ENCODE peak calls at places on chromosomes 6 and 20, in six cellular contexts. One of them, this sample, is unnamed.

GRCh38 chr6:108497883-108498282 is 62.8 kb upstream of the FOXO3 start:
- DNase-seq in epithelial cell of esophagus: peak
- DNase-seq in neural progenitor cell: peak
- DNase-seq in upper lobe of left lung: no peak
- DNase-seq in HFF-Myc: peak
- DNase-seq in fibroblast of lung: peak
- DNase-seq in this sample: peak

GRCh38 chr20:3580412-3580811 is 82.8 kb downstream of the GFRA4 start:
- DNase-seq in epithelial cell of esophagus: no peak
- DNase-seq in neural progenitor cell: peak
- DNase-seq in upper lobe of left lung: no peak
- DNase-seq in HFF-Myc: no peak
- DNase-seq in fibroblast of lung: no peak
- DNase-seq in this sample: no peak

GRCh38 chr6:73079978-73080377 is 145.3 kb downstream of the KHDC1L start:
- DNase-seq in epithelial cell of esophagus: no peak
- DNase-seq in neural progenitor cell: no peak
- DNase-seq in upper lobe of left lung: no peak
- DNase-seq in HFF-Myc: no peak
- DNase-seq in fibroblast of lung: no peak
- DNase-seq in this sample: peak

GRCh38 chr6:79249136-79249535 is 14.7 kb upstream of the HMGN3 start:
- DNase-seq in epithelial cell of esophagus: no peak
- DNase-seq in neural progenitor cell: no peak
- DNase-seq in upper lobe of left lung: no peak
- DNase-seq in HFF-Myc: no peak
- DNase-seq in fibroblast of lung: no peak
- DNase-seq in this sample: no peak

GRCh38 chr20:7926323-7926722 is 13.9 kb downstream of the HAO1 start:
- DNase-seq in epithelial cell of esophagus: no peak
- DNase-seq in neural progenitor cell: no peak
- DNase-seq in upper lobe of left lung: no peak
- DNase-seq in HFF-Myc: no peak
- DNase-seq in fibroblast of lung: no peak
- DNase-seq in this sample: no peak

GRCh38 chr20:38337561-38338140 is 8.6 kb upstream of the LBP start:
- DNase-seq in epithelial cell of esophagus: peak
- DNase-seq in neural progenitor cell: peak
- DNase-seq in upper lobe of left lung: no peak
- DNase-seq in HFF-Myc: no peak
- DNase-seq in fibroblast of lung: no peak
- DNase-seq in this sample: peak

GRCh38 chr6:66149132-66149531 is 442.1 kb upstream of the EYS start:
- DNase-seq in epithelial cell of esophagus: no peak
- DNase-seq in neural progenitor cell: no peak
- DNase-seq in upper lobe of left lung: no peak
- DNase-seq in HFF-Myc: no peak
- DNase-seq in fibroblast of lung: no peak
- DNase-seq in this sample: no peak

GRCh38 chr6:129725341-129725740 is 15.4 kb upstream of the ARHGAP18 start:
- DNase-seq in epithelial cell of esophagus: no peak
- DNase-seq in neural progenitor cell: no peak
- DNase-seq in upper lobe of left lung: no peak
- DNase-seq in HFF-Myc: no peak
- DNase-seq in fibroblast of lung: no peak
- DNase-seq in this sample: no peak

GRCh38 chr6:125008957-125009356 is 46.7 kb downstream of the RNF217 start:
- DNase-seq in epithelial cell of esophagus: no peak
- DNase-seq in neural progenitor cell: no peak
- DNase-seq in upper lobe of left lung: no peak
- DNase-seq in HFF-Myc: no peak
- DNase-seq in fibroblast of lung: no peak
- DNase-seq in this sample: no peak

GRCh38 chr20:6311097-6311496 is 188.3 kb upstream of the FERMT1 start:
- DNase-seq in epithelial cell of esophagus: peak
- DNase-seq in neural progenitor cell: no peak
- DNase-seq in upper lobe of left lung: no peak
- DNase-seq in HFF-Myc: no peak
- DNase-seq in fibroblast of lung: no peak
- DNase-seq in this sample: peak

GRCh38 chr6:153816306-153816845 is 222.7 kb upstream of the OPRM1 start:
- DNase-seq in epithelial cell of esophagus: no peak
- DNase-seq in neural progenitor cell: no peak
- DNase-seq in upper lobe of left lung: no peak
- DNase-seq in HFF-Myc: no peak
- DNase-seq in fibroblast of lung: no peak
- DNase-seq in this sample: no peak

GRCh38 chr20:7571521-7572065 is 368.7 kb downstream of the HAO1 start:
- DNase-seq in epithelial cell of esophagus: no peak
- DNase-seq in neural progenitor cell: no peak
- DNase-seq in upper lobe of left lung: no peak
- DNase-seq in HFF-Myc: peak
- DNase-seq in fibroblast of lung: no peak
- DNase-seq in this sample: no peak

GRCh38 chr6:4936681-4937041 is 67.2 kb downstream of the RPP40 start:
- DNase-seq in epithelial cell of esophagus: peak
- DNase-seq in neural progenitor cell: peak
- DNase-seq in upper lobe of left lung: no peak
- DNase-seq in HFF-Myc: no peak
- DNase-seq in fibroblast of lung: peak
- DNase-seq in this sample: peak

GRCh38 chr6:105545947-105546710 is 143.2 kb upstream of the PREP start:
- DNase-seq in epithelial cell of esophagus: peak
- DNase-seq in neural progenitor cell: no peak
- DNase-seq in upper lobe of left lung: no peak
- DNase-seq in HFF-Myc: peak
- DNase-seq in fibroblast of lung: peak
- DNase-seq in this sample: peak

GRCh38 chr20:18719426-18719825 is 94.2 kb upstream of the SCP2D1 start:
- DNase-seq in epithelial cell of esophagus: no peak
- DNase-seq in neural progenitor cell: no peak
- DNase-seq in upper lobe of left lung: no peak
- DNase-seq in HFF-Myc: no peak
- DNase-seq in fibroblast of lung: peak
- DNase-seq in this sample: no peak

GRCh38 chr20:11438412-11438811 is 479.3 kb upstream of the BTBD3 start:
- DNase-seq in epithelial cell of esophagus: no peak
- DNase-seq in neural progenitor cell: no peak
- DNase-seq in upper lobe of left lung: no peak
- DNase-seq in HFF-Myc: no peak
- DNase-seq in fibroblast of lung: no peak
- DNase-seq in this sample: no peak

GRCh38 chr20:62639765-62640164 is 2.5 kb upstream of the SLCO4A1 start:
- DNase-seq in epithelial cell of esophagus: no peak
- DNase-seq in neural progenitor cell: no peak
- DNase-seq in upper lobe of left lung: no peak
- DNase-seq in HFF-Myc: no peak
- DNase-seq in fibroblast of lung: no peak
- DNase-seq in this sample: no peak
- H3K4me3 ChIP-seq in epithelial cell of esophagus: no peak
- H3K4me3 ChIP-seq in neural progenitor cell: no peak
- H3K4me3 ChIP-seq in upper lobe of left lung: no peak
- H3K4me3 ChIP-seq in HFF-Myc: no peak
- H3K4me3 ChIP-seq in fibroblast of lung: no peak
- H3K4me3 ChIP-seq in this sample: no peak

GRCh38 chr6:41272591-41273175 is 13.8 kb downstream of the TREM1 start:
- DNase-seq in epithelial cell of esophagus: no peak
- DNase-seq in neural progenitor cell: no peak
- DNase-seq in upper lobe of left lung: no peak
- DNase-seq in HFF-Myc: no peak
- DNase-seq in fibroblast of lung: no peak
- DNase-seq in this sample: no peak

GRCh38 chr6:41274291-41274690 is 12.2 kb downstream of the TREM1 start:
- DNase-seq in epithelial cell of esophagus: no peak
- DNase-seq in neural progenitor cell: no peak
- DNase-seq in upper lobe of left lung: no peak
- DNase-seq in HFF-Myc: no peak
- DNase-seq in fibroblast of lung: no peak
- DNase-seq in this sample: no peak

GRCh38 chr6:41277644-41278043 is 8.8 kb downstream of the TREM1 start:
- DNase-seq in epithelial cell of esophagus: no peak
- DNase-seq in neural progenitor cell: no peak
- DNase-seq in upper lobe of left lung: no peak
- DNase-seq in HFF-Myc: no peak
- DNase-seq in fibroblast of lung: no peak
- DNase-seq in this sample: no peak

GRCh38 chr6:41273699-41274098 is 12.8 kb downstream of the TREM1 start:
- DNase-seq in epithelial cell of esophagus: no peak
- DNase-seq in neural progenitor cell: no peak
- DNase-seq in upper lobe of left lung: no peak
- DNase-seq in HFF-Myc: no peak
- DNase-seq in fibroblast of lung: no peak
- DNase-seq in this sample: no peak

GRCh38 chr6:41275489-41275888 is 11.0 kb downstream of the TREM1 start:
- DNase-seq in epithelial cell of esophagus: no peak
- DNase-seq in neural progenitor cell: no peak
- DNase-seq in upper lobe of left lung: no peak
- DNase-seq in HFF-Myc: no peak
- DNase-seq in fibroblast of lung: no peak
- DNase-seq in this sample: no peak
- TF ChIP-seq CTCF in epithelial cell of esophagus: no peak
- TF ChIP-seq CTCF in neural progenitor cell: no peak
- TF ChIP-seq CTCF in upper lobe of left lung: no peak
- TF ChIP-seq CTCF in HFF-Myc: no peak
- TF ChIP-seq CTCF in fibroblast of lung: no peak
- TF ChIP-seq CTCF in this sample: no peak

GRCh38 chr6:152130441-152130840 is 323.0 kb downstream of the ESR1 start:
- DNase-seq in epithelial cell of esophagus: peak
- DNase-seq in neural progenitor cell: no peak
- DNase-seq in upper lobe of left lung: no peak
- DNase-seq in HFF-Myc: no peak
- DNase-seq in fibroblast of lung: no peak
- DNase-seq in this sample: peak
- H3K4me3 ChIP-seq in epithelial cell of esophagus: no peak
- H3K4me3 ChIP-seq in neural progenitor cell: no peak
- H3K4me3 ChIP-seq in upper lobe of left lung: peak
- H3K4me3 ChIP-seq in HFF-Myc: no peak
- H3K4me3 ChIP-seq in fibroblast of lung: no peak
- H3K4me3 ChIP-seq in this sample: no peak

GRCh38 chr6:35727206-35727934 is 9.5 kb upstream of the ARMC12 start:
- DNase-seq in epithelial cell of esophagus: peak
- DNase-seq in neural progenitor cell: peak
- DNase-seq in upper lobe of left lung: no peak
- DNase-seq in HFF-Myc: no peak
- DNase-seq in fibroblast of lung: peak
- DNase-seq in this sample: peak
- TF ChIP-seq CTCF in epithelial cell of esophagus: no peak
- TF ChIP-seq CTCF in neural progenitor cell: no peak
- TF ChIP-seq CTCF in upper lobe of left lung: no peak
- TF ChIP-seq CTCF in HFF-Myc: no peak
- TF ChIP-seq CTCF in fibroblast of lung: no peak
- TF ChIP-seq CTCF in this sample: no peak

DNA sequence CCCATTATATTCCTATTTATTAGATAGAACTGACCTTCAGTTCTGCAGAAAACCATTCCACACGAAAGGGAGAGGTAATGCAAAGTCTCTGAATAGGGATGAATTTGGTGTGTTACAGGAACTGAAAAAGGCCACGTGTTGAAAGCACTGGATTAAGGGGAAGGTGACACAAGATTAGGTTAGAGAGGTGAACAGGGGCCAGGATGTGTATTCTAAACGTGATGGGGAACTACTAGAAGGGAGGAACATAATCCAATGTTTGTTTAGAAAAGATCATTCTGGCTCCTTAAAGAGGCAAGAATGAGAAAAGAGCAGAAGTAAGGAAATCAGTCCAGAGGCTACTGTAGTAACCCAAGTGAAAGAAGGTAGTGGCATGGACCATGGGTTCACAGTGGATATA is 6.3 kb upstream of the ZKSCAN8 start:
- DNase-seq in epithelial cell of esophagus: no peak
- DNase-seq in neural progenitor cell: no peak
- DNase-seq in upper lobe of left lung: no peak
- DNase-seq in HFF-Myc: no peak
- DNase-seq in fibroblast of lung: no peak
- DNase-seq in this sample: no peak
- H3K4me3 ChIP-seq in epithelial cell of esophagus: no peak
- H3K4me3 ChIP-seq in neural progenitor cell: peak
- H3K4me3 ChIP-seq in upper lobe of left lung: no peak
- H3K4me3 ChIP-seq in HFF-Myc: peak
- H3K4me3 ChIP-seq in fibroblast of lung: peak
- H3K4me3 ChIP-seq in this sample: no peak